ENCODE peak calls at places on chromosomes 16 and 17, in five cellular contexts. One of them, this sample, is unnamed.

GRCh38 chr16:85395913-85396878 is 216.9 kb upstream of the GSE1 start:
- DNase-seq in activated naive CD4-positive, alpha-beta T cell treated with Interleukin-2 at 50 U/mL for 16 hours: no peak
- DNase-seq in pulmonary artery endothelial cell: no peak
- DNase-seq in Caki2: no peak
- DNase-seq in stimulated activated CD8-positive, alpha-beta memory T cell treated with anti-CD3 and anti-CD28 coated beads, Interleukin-15, amount 100 ng/mL, for 1 hour: no peak
- DNase-seq in this sample: no peak

GRCh38 chr16:72961115-72961832 is 86.7 kb downstream of the ZFHX3 start:
- DNase-seq in activated naive CD4-positive, alpha-beta T cell treated with Interleukin-2 at 50 U/mL for 16 hours: no peak
- DNase-seq in pulmonary artery endothelial cell: no peak
- DNase-seq in Caki2: peak; percentile 2
- DNase-seq in stimulated activated CD8-positive, alpha-beta memory T cell treated with anti-CD3 and anti-CD28 coated beads, Interleukin-15, amount 100 ng/mL, for 1 hour: no peak
- DNase-seq in this sample: no peak

GRCh38 chr16:74984194-74984669 is 691 bp downstream of the WDR59 start:
- DNase-seq in activated naive CD4-positive, alpha-beta T cell treated with Interleukin-2 at 50 U/mL for 16 hours: peak; percentile 38
- DNase-seq in pulmonary artery endothelial cell: no peak
- DNase-seq in Caki2: peak; percentile 17
- DNase-seq in stimulated activated CD8-positive, alpha-beta memory T cell treated with anti-CD3 and anti-CD28 coated beads, Interleukin-15, amount 100 ng/mL, for 1 hour: no peak
- DNase-seq in this sample: no peak

GRCh38 chr17:64661981-64662773 is at the start of gene SMURF2:
- DNase-seq in activated naive CD4-positive, alpha-beta T cell treated with Interleukin-2 at 50 U/mL for 16 hours: peak; percentile 78
- DNase-seq in pulmonary artery endothelial cell: no peak
- DNase-seq in Caki2: peak; percentile 85
- DNase-seq in stimulated activated CD8-positive, alpha-beta memory T cell treated with anti-CD3 and anti-CD28 coated beads, Interleukin-15, amount 100 ng/mL, for 1 hour: peak; percentile 47
- DNase-seq in this sample: no peak

GRCh38 chr16:71537643-71538042 is 11.4 kb downstream of the CHST4 start:
- DNase-seq in activated naive CD4-positive, alpha-beta T cell treated with Interleukin-2 at 50 U/mL for 16 hours: peak; percentile 11
- DNase-seq in pulmonary artery endothelial cell: no peak
- DNase-seq in Caki2: peak; percentile 22
- DNase-seq in stimulated activated CD8-positive, alpha-beta memory T cell treated with anti-CD3 and anti-CD28 coated beads, Interleukin-15, amount 100 ng/mL, for 1 hour: peak; percentile 6
- DNase-seq in this sample: peak; percentile 45

GRCh38 chr17:17305282-17305801 is 2.2 kb downstream of the NT5M start:
- DNase-seq in activated naive CD4-positive, alpha-beta T cell treated with Interleukin-2 at 50 U/mL for 16 hours: peak; percentile 34
- DNase-seq in pulmonary artery endothelial cell: no peak
- DNase-seq in Caki2: no peak
- DNase-seq in stimulated activated CD8-positive, alpha-beta memory T cell treated with anti-CD3 and anti-CD28 coated beads, Interleukin-15, amount 100 ng/mL, for 1 hour: no peak
- DNase-seq in this sample: peak; percentile 5

GRCh38 chr17:7133424-7133823 is 18.8 kb upstream of the ASGR2 start:
- DNase-seq in activated naive CD4-positive, alpha-beta T cell treated with Interleukin-2 at 50 U/mL for 16 hours: peak; percentile 57
- DNase-seq in pulmonary artery endothelial cell: no peak
- DNase-seq in Caki2: no peak
- DNase-seq in stimulated activated CD8-positive, alpha-beta memory T cell treated with anti-CD3 and anti-CD28 coated beads, Interleukin-15, amount 100 ng/mL, for 1 hour: peak; percentile 2
- DNase-seq in this sample: peak; percentile 53

GRCh38 chr16:29963021-29963743 is 1.3 kb downstream of the TMEM219 start:
- DNase-seq in activated naive CD4-positive, alpha-beta T cell treated with Interleukin-2 at 50 U/mL for 16 hours: no peak
- DNase-seq in pulmonary artery endothelial cell: no peak
- DNase-seq in Caki2: no peak
- DNase-seq in stimulated activated CD8-positive, alpha-beta memory T cell treated with anti-CD3 and anti-CD28 coated beads, Interleukin-15, amount 100 ng/mL, for 1 hour: no peak
- DNase-seq in this sample: no peak

GRCh38 chr16:9042943-9043680 is 48.3 kb upstream of the HAPSTR1 start:
- DNase-seq in activated naive CD4-positive, alpha-beta T cell treated with Interleukin-2 at 50 U/mL for 16 hours: no peak
- DNase-seq in pulmonary artery endothelial cell: no peak
- DNase-seq in Caki2: no peak
- DNase-seq in stimulated activated CD8-positive, alpha-beta memory T cell treated with anti-CD3 and anti-CD28 coated beads, Interleukin-15, amount 100 ng/mL, for 1 hour: no peak
- DNase-seq in this sample: no peak

GRCh38 chr16:1206786-1207185 is 18.3 kb downstream of the TPSG1 start:
- DNase-seq in activated naive CD4-positive, alpha-beta T cell treated with Interleukin-2 at 50 U/mL for 16 hours: no peak
- DNase-seq in pulmonary artery endothelial cell: no peak
- DNase-seq in Caki2: no peak
- DNase-seq in stimulated activated CD8-positive, alpha-beta memory T cell treated with anti-CD3 and anti-CD28 coated beads, Interleukin-15, amount 100 ng/mL, for 1 hour: no peak
- DNase-seq in this sample: no peak

GRCh38 chr17:54968954-54969400 is 412 bp downstream of the STXBP4 start:
- DNase-seq in activated naive CD4-positive, alpha-beta T cell treated with Interleukin-2 at 50 U/mL for 16 hours: no peak
- DNase-seq in pulmonary artery endothelial cell: no peak
- DNase-seq in Caki2: no peak
- DNase-seq in stimulated activated CD8-positive, alpha-beta memory T cell treated with anti-CD3 and anti-CD28 coated beads, Interleukin-15, amount 100 ng/mL, for 1 hour: no peak
- DNase-seq in this sample: peak; percentile 14

GRCh38 chr17:60743812-60744211 is 66.2 kb downstream of the BCAS3 start:
- DNase-seq in activated naive CD4-positive, alpha-beta T cell treated with Interleukin-2 at 50 U/mL for 16 hours: no peak
- DNase-seq in pulmonary artery endothelial cell: no peak
- DNase-seq in Caki2: no peak
- DNase-seq in stimulated activated CD8-positive, alpha-beta memory T cell treated with anti-CD3 and anti-CD28 coated beads, Interleukin-15, amount 100 ng/mL, for 1 hour: no peak
- DNase-seq in this sample: no peak

GRCh38 chr16:10646581-10647263 is 48.0 kb downstream of the TEKT5 start:
- DNase-seq in activated naive CD4-positive, alpha-beta T cell treated with Interleukin-2 at 50 U/mL for 16 hours: no peak
- DNase-seq in pulmonary artery endothelial cell: no peak
- DNase-seq in Caki2: peak; percentile 11
- DNase-seq in stimulated activated CD8-positive, alpha-beta memory T cell treated with anti-CD3 and anti-CD28 coated beads, Interleukin-15, amount 100 ng/mL, for 1 hour: no peak
- DNase-seq in this sample: no peak

GRCh38 chr17:77151236-77151635 is 10.5 kb downstream of the SEC14L1 start:
- DNase-seq in activated naive CD4-positive, alpha-beta T cell treated with Interleukin-2 at 50 U/mL for 16 hours: no peak
- DNase-seq in pulmonary artery endothelial cell: no peak
- DNase-seq in Caki2: no peak
- DNase-seq in stimulated activated CD8-positive, alpha-beta memory T cell treated with anti-CD3 and anti-CD28 coated beads, Interleukin-15, amount 100 ng/mL, for 1 hour: no peak
- DNase-seq in this sample: no peak

This sample was measured in dermis microvascular lymphatic vessel endothelial cell.